ENCODE peak calls at places on chromosomes 4 and X, in ten cellular contexts. C is naive thymus-derived CD8-positive, alpha-beta T cell; A is GM12878; E is HEK293T; F is GDM1; X is activated T-cell treated with anti-CD3 and anti-CD28 coated beads, Interleukin-2, amount 50 U/mL, for 24 hours; Q is activated T-helper 1 cell treated with Interleukin-2 at 50 U/mL for 16 hours; S is activated effector memory CD4-positive, alpha-beta T cell treated with Interleukin-2 at 50 U/mL for 16 hours; N is renal cortical epithelial cell; Y is AG10803. U is an unnamed sample.
A peak's percentile ranks its signal among the peaks of the same experiment; 100 is the strongest.

GRCh38 chr4:144674711-144675110 is 28.8 kb downstream of the HHIP start:
- DNase-seq in C (no peak), A (no peak), E (no peak), F (no peak), X (no peak), Q (no peak), S (no peak), N (peak; percentile 36), Y (no peak), U (no peak)

GRCh38 chr4:86130160-86130933 is 229.5 kb downstream of the MAPK10 start:
- DNase-seq in C (no peak), A (no peak), E (no peak), F (no peak), X (no peak), Q (no peak), S (no peak), N (no peak), Y (no peak), U (no peak)

GRCh38 chr4:66640216-66640615 is 905.1 kb downstream of the CENPC start:
- DNase-seq in C (no peak), A (no peak), E (no peak), F (no peak), X (no peak), Q (no peak), S (no peak), N (no peak), Y (no peak), U (no peak)

GRCh38 chr4:40254961-40255721 is 58.3 kb downstream of the RHOH start:
- DNase-seq in C (no peak), A (no peak), E (no peak), F (no peak), X (no peak), Q (no peak), S (no peak), N (peak; percentile 83), Y (peak; percentile 39), U (no peak)

GRCh38 chr4:140533951-140534480 is 10.0 kb downstream of the ELMOD2 start:
- DNase-seq in C (no peak), A (no peak), E (no peak), F (no peak), X (no peak), Q (no peak), S (no peak), N (no peak), Y (peak; percentile 43), U (no peak)

GRCh38 chr4:166594326-166594946 is 639.9 kb downstream of the SPOCK3 start:
- DNase-seq in C (no peak), A (peak; percentile 13), E (peak; percentile 56), F (peak; percentile 38), X (no peak), Q (no peak), S (no peak), N (peak; percentile 24), Y (peak; percentile 2), U (no peak)

GRCh38 chr4:8606966-8607365 is 14.4 kb downstream of the CPZ start:
- DNase-seq in C (no peak), A (no peak), E (no peak), F (no peak), X (no peak), Q (no peak), S (no peak), N (no peak), Y (no peak), U (no peak)

GRCh38 chrX:80879916-80880315 is 70.2 kb upstream of the BRWD3 start:
- DNase-seq in C (no peak), A (no peak), E (no peak), F (no peak), X (no peak), Q (no peak), S (no peak), N (no peak), Y (peak; percentile 14), U (no peak)

GRCh38 chr4:142913461-142914030 is 67.4 kb upstream of the INPP4B start:
- DNase-seq in C (no peak), A (no peak), E (no peak), F (no peak), X (no peak), Q (no peak), S (no peak), N (no peak), Y (peak; percentile 17), U (no peak)

GRCh38 chrX:136209016-136209738 is 42.0 kb downstream of the MAP7D3 start:
- DNase-seq in C (peak; percentile 25), A (no peak), E (peak; percentile 69), F (peak; percentile 7), X (peak; percentile 41), Q (no peak), S (peak; percentile 10), N (no peak), Y (peak; percentile 68), U (no peak)

GRCh38 chr4:47120783-47121182 is 89.4 kb downstream of the GABRB1 start:
- DNase-seq in C (no peak), A (no peak), E (no peak), F (no peak), X (no peak), Q (no peak), S (no peak), N (no peak), Y (no peak), U (no peak)

GRCh38 chr4:128232719-128233118 is 54.9 kb downstream of the PGRMC2 start:
- DNase-seq in C (no peak), A (no peak), E (no peak), F (no peak), X (no peak), Q (no peak), S (no peak), N (peak; percentile 9), Y (no peak), U (no peak)

GRCh38 chr4:71231073-71231752 is 107.6 kb upstream of the SLC4A4 start:
- DNase-seq in C (no peak), A (no peak), E (no peak), F (no peak), X (no peak), Q (no peak), S (no peak), N (peak; percentile 90), Y (peak; percentile 94), U (peak; percentile 1)

GRCh38 chr4:41058426-41058825 is 155.9 kb downstream of the APBB2 start:
- DNase-seq in C (no peak), A (no peak), E (no peak), F (no peak), X (no peak), Q (no peak), S (no peak), N (no peak), Y (no peak), U (no peak)

GRCh38 chrX:37921758-37922157 is 74.4 kb upstream of the DYNLT3 start:
- DNase-seq in C (no peak), A (no peak), E (no peak), F (no peak), X (no peak), Q (no peak), S (no peak), N (peak; percentile 12), Y (peak; percentile 29), U (no peak)

GRCh38 chr4:40693946-40694345 is 55.8 kb upstream of the NSUN7 start:
- DNase-seq in C (no peak), A (no peak), E (no peak), F (no peak), X (no peak), Q (no peak), S (no peak), N (no peak), Y (no peak), U (no peak)

GRCh38 chr4:54090804-54091623 is 8.9 kb upstream of the GSX2 start:
- DNase-seq in C (no peak), A (no peak), E (no peak), F (no peak), X (no peak), Q (no peak), S (no peak), N (peak; percentile 63), Y (peak; percentile 24), U (peak; percentile 9)

GRCh38 chr4:37628977-37629609 is 57.1 kb downstream of the RELL1 start:
- DNase-seq in C (no peak), A (no peak), E (no peak), F (no peak), X (no peak), Q (no peak), S (no peak), N (peak; percentile 87), Y (peak; percentile 85), U (no peak)

GRCh38 chr4:38034986-38035882 is 75.0 kb downstream of the PTTG2 start:
- DNase-seq in C (peak; percentile 63), A (no peak), E (peak; percentile 34), F (no peak), X (no peak), Q (no peak), S (no peak), N (peak; percentile 59), Y (peak; percentile 64), U (no peak)

GRCh38 chrX:46294234-46294633 is 251.0 kb downstream of the ZNF674 start:
- DNase-seq in C (no peak), A (no peak), E (no peak), F (no peak), X (no peak), Q (no peak), S (no peak), N (peak; percentile 64), Y (peak; percentile 89), U (no peak)

GRCh38 chr4:89438102-89438831 is 130.7 kb upstream of the GPRIN3 start:
- DNase-seq in C (peak; percentile 31), A (peak; percentile 9), E (peak; percentile 59), F (peak; percentile 67), X (peak; percentile 66), Q (peak; percentile 17), S (peak; percentile 19), N (peak; percentile 61), Y (peak; percentile 46), U (no peak)

GRCh38 chr4:152690706-152691651 is 11.2 kb upstream of the TMEM154 start:
- DNase-seq in C (no peak), A (no peak), E (no peak), F (no peak), X (no peak), Q (no peak), S (no peak), N (peak; percentile 33), Y (no peak), U (no peak)

GRCh38 chrX:23820235-23820782 is 37.3 kb downstream of the SAT1 start:
- DNase-seq in C (no peak), A (no peak), E (no peak), F (no peak), X (no peak), Q (no peak), S (no peak), N (no peak), Y (no peak), U (no peak)

GRCh38 chr4:38529189-38530115 is 134.5 kb upstream of the KLF3 start:
- DNase-seq in C (peak; percentile 51), A (peak; percentile 35), E (no peak), F (peak; percentile 83), X (peak; percentile 55), Q (peak; percentile 20), S (peak; percentile 36), N (peak; percentile 93), Y (no peak), U (no peak)

GRCh38 chrX:102745513-102746133 is 25.1 kb downstream of the GPRASP3 start:
- DNase-seq in C (peak; percentile 30), A (no peak), E (no peak), F (no peak), X (peak; percentile 37), Q (no peak), S (no peak), N (no peak), Y (no peak), U (no peak)

GRCh38 chr4:176563591-176563990 is 229.1 kb downstream of the VEGFC start:
- DNase-seq in C (no peak), A (no peak), E (no peak), F (no peak), X (no peak), Q (no peak), S (no peak), N (no peak), Y (peak; percentile 71), U (no peak)

GRCh38 chr4:186128842-186129241 is 24.3 kb downstream of the FAM149A start:
- DNase-seq in C (no peak), A (no peak), E (no peak), F (no peak), X (no peak), Q (no peak), S (no peak), N (no peak), Y (no peak), U (no peak)

GRCh38 chr4:140603286-140603685 is 34.5 kb upstream of the UCP1 start:
- DNase-seq in C (no peak), A (no peak), E (no peak), F (no peak), X (no peak), Q (no peak), S (no peak), N (no peak), Y (no peak), U (no peak)

U was measured in activated gamma-delta T cell.